ENCODE peak calls at places on chromosomes 11 and 22, in seven cellular contexts. N is HepG2, B is HCT116, X is H1, H is GM12878, T is SK-N-SH, F is K562. K is an unnamed sample.

GRCh38 chr11:117305145-117305544 is 10.9 kb downstream of the BACE1 start:
- DNase-seq in N (no peak), B (no peak), X (no peak), H (no peak), T (no peak), F (no peak), K (no peak)

GRCh38 chr11:118615282-118615979 is 8.0 kb downstream of the PHLDB1 start:
- DNase-seq in N (peak; percentile 58), B (no peak), X (peak; percentile 80), H (no peak), T (no peak), F (no peak), K (peak; percentile 92)

GRCh38 chr11:116467809-116468208 is 305.0 kb downstream of the BUD13 start:
- DNase-seq in N (no peak), B (no peak), X (no peak), H (no peak), T (no peak), F (no peak), K (no peak)

GRCh38 chr11:41414771-41415440 is 44.5 kb downstream of the LRRC4C start:
- DNase-seq in N (no peak), B (no peak), X (no peak), H (no peak), T (no peak), F (no peak), K (no peak)

GRCh38 chr22:50676661-50677492 is 4.3 kb downstream of the SHANK3 start:
- DNase-seq in N (no peak), B (no peak), X (no peak), H (no peak), T (peak; percentile 10), F (no peak), K (no peak)

GRCh38 chr11:70251583-70252285 is 18.8 kb upstream of the PPFIA1 start:
- DNase-seq in N (no peak), B (no peak), X (no peak), H (no peak), T (no peak), F (no peak), K (no peak)

GRCh38 chr22:22092101-22092500 is 109.5 kb upstream of the TOP3B start:
- DNase-seq in N (no peak), B (no peak), X (no peak), H (no peak), T (no peak), F (no peak), K (no peak)

GRCh38 chr11:118605116-118605867 is 2.1 kb upstream of the PHLDB1 start:
- DNase-seq in N (peak; percentile 41), B (no peak), X (no peak), H (no peak), T (peak; percentile 78), F (peak; percentile 86), K (no peak)

DNA sequence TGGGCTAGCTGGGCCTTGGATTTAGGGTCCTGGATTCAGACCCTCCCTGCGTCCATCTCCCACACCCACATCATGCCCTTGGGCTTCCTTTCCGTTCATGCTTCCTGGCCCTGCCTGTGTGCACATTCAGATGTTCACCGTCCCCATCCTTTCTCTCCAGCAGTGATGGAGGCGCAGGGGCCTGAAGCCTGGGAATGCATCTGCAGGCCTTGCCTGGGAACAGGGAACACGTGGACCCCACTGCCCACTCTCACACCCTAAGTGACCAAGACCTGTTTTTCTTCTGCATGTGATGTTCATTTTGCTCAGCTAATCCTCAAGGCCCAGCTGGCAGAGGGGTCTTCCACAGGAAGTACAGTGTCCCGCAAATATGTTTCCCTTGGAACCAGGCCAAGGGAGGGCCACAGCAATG is 91.6 kb upstream of the PARVA start:
- DNase-seq in N (no peak), B (no peak), X (peak; percentile 30), H (no peak), T (peak; percentile 11), F (no peak), K (no peak)
- H3K4me1 ChIP-seq in N (peaks cover 10% of the 10 kb centered on the region), B (peaks cover 25% of the 10 kb centered on the region), X (peaks cover 4% of the 10 kb centered on the region), H (no peaks in the 10 kb centered on the region), T (peaks cover 47% of the 10 kb centered on the region), F (peaks cover 13% of the 10 kb centered on the region), K (peaks cover 6% of the 10 kb centered on the region)

GRCh38 chr11:46141597-46141996 is 20.3 kb upstream of the PHF21A start:
- DNase-seq in N (no peak), B (no peak), X (no peak), H (no peak), T (no peak), F (no peak), K (no peak)
- H3K4me3 ChIP-seq in N (no peak overlapping the region), B (no peak overlapping the region), X (no peak overlapping the region), H (no peak overlapping the region), T (no peak overlapping the region), F (no peak overlapping the region), K (no peak overlapping the region)

DNA sequence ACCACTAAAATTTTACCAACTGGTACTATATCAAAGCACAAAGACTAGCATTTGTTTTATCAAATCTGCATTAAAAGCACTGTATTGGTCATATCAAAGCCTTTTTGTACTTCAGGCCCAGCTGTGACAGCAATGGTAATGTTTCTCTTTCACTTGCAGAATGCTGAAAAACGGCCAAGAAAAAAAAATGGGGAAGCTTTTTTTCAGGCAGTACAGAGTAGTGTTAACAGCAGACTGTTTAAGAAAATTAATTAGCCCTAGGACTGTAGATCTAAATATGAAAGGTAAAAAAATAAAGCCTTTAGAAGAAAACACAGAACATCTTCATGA is 33.3 kb downstream of the DENND5A start:
- DNase-seq in N (no peak), B (no peak), X (no peak), H (no peak), T (no peak), F (no peak), K (peak; percentile 40)
- TF ChIP-seq YY1 in N (no peak), B (no peak), X (no peak), H (no peak), T (no peak), F (no peak), K (no peak)

DNA sequence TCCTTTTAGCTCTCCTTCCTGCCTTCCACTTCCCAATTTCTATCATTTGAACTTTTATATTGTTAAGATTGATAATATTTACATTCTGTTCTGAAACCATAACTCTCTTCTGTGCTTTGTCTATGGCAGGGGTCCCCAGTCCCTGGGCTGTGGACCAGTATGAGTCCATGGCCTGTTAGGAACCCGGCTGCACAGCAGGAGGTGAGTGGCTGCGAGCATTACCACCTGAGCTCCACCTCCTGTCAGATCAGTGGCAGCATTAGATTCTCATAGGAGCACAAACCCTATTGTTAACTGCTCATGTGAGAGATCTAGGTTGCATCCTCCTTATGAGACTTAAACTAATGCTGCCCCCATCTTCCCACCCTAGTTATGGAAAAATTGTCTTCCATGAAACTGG is 48.4 kb upstream of the HEPHL1 start:
- DNase-seq in N (no peak), B (no peak), X (no peak), H (no peak), T (no peak), F (no peak), K (no peak)
- H3K4me1 ChIP-seq in N (no peaks in the 10 kb centered on the region), B (no peaks in the 10 kb centered on the region), X (peaks cover 2% of the 10 kb centered on the region), H (no peaks in the 10 kb centered on the region), T (no peaks in the 10 kb centered on the region), F (peaks cover 19% of the 10 kb centered on the region), K (no peaks in the 10 kb centered on the region)

GRCh38 chr11:1572200-1573076 is at the start of gene DUSP8:
- DNase-seq in N (peak; percentile 46), B (peak; percentile 53), X (peak; percentile 88), H (no peak), T (peak; percentile 98), F (peak; percentile 93), K (peak; percentile 33)

GRCh38 chr11:1573077-1573846 is 1.2 kb upstream of the DUSP8 start:
- DNase-seq in N (no peak), B (no peak), X (peak; percentile 71), H (no peak), T (peak; percentile 58), F (no peak), K (no peak)

GRCh38 chr11:1570531-1570895 is 1.6 kb downstream of the DUSP8 start:
- DNase-seq in N (no peak), B (no peak), X (no peak), H (no peak), T (no peak), F (no peak), K (no peak)

GRCh38 chr11:1570896-1571759 is 943 bp downstream of the DUSP8 start:
- DNase-seq in N (no peak), B (no peak), X (peak; percentile 73), H (no peak), T (peak; percentile 82), F (no peak), K (no peak)

DNA sequence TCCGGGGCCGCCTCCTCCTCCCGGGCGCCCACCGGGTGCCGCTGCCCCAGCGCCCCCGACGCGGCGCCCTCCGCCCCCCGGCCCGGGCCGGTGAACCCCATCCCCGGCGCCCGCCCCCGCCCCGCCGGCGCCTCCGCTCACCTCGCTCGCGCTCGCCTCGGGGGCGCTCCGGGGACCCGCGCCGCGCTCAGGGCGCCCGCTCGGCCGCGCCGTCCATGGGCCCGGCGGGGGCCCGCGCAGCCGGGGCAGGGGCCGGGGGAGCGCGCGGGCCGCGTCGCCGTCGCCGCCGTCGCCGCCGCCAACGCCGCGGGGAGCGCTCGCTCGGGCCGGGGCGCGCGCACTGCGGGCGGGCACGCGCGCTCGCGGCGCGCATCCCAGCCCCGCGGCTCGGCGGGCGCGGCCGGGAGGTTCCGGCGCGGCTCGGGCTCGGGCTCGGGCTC is 291 bp downstream of the DUSP8 start:
- DNase-seq in N (no peak), B (no peak), X (no peak), H (no peak), T (no peak), F (no peak), K (no peak)
- H3K4me3 ChIP-seq in N (no peak overlapping the region), B (peak overlapping the region; percentile 65), X (peak overlapping the region; percentile 34), H (no peak overlapping the region), T (peak overlapping the region; percentile 57), F (peak overlapping the region; percentile 28), K (peak overlapping the region; percentile 65)

DNA sequence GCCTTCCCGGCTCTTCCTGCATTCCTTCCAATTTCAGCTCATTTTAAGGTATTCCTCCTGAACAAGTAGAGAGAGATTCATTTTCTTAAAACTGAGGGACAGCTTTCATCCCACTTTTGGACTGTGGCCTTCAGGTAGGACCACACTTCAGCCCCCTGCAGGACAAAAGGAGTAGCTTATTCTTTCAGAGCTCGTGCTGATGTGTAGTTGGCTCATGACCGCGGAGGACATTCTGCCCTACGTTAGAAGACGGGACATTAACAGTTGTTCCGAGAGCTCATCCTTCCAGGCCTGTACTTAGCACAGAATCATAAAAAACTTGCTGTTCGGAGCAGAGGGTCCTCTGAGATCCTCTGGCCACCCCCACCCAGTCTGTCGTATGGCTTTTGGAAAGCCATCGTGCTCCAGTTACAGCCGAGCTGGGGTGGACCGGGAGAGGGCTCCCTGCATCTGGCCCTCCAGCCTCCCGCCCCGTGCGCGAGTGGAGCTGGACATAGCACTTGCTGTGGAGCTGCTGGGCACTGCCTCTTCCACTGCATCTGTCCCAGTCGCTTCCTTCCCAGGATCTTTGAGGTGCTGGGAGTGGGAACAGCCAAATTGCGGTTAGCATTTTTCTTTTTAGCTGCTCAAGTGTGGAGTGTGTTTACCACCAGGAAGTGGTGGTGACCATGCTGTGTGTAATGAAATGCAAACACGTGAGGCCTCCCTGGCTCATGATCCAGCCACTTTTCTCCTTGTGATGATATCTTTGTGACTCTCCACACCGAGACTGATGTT is 250.3 kb downstream of the TBC1D22A start:
- DNase-seq in N (peak; percentile 15), B (no peak), X (no peak), H (no peak), T (no peak), F (peak; percentile 4), K (no peak)
- TF ChIP-seq YY1 in N (no peak), B (no peak), X (no peak), H (no peak), T (no peak), F (no peak), K (no peak)

K was measured in NT2/D1.